ENCODE peak calls at places on chromosomes 11 and 22, in seven cellular contexts. M is WTC11, L is H1, F is GM12878, U is HEK293T, H is K562, Q is HepG2. Z is an unnamed sample.

GRCh38 chr11:38384568-38384967 is 1786.5 kb upstream of the RAG2 start:
- DNase-seq in M (no peak), L (no peak), F (no peak), U (no peak), H (no peak), Q (no peak), Z (no peak)

GRCh38 chr22:44406581-44407403 is 91.2 kb downstream of the RTL6 start:
- DNase-seq in M (no peak), L (peak), F (no peak), U (no peak), H (no peak), Q (no peak), Z (no peak)

GRCh38 chr11:70636659-70637058 is 238.3 kb downstream of the CTTN start:
- DNase-seq in M (no peak), L (no peak), F (no peak), U (no peak), H (no peak), Q (no peak), Z (no peak)

GRCh38 chr22:35335936-35336781 is 36.5 kb downstream of the TOM1 start:
- DNase-seq in M (no peak), L (no peak), F (no peak), U (no peak), H (no peak), Q (no peak), Z (no peak)

GRCh38 chr11:79973701-79974626 is 533.1 kb upstream of the TENM4 start:
- DNase-seq in M (no peak), L (peak), F (no peak), U (no peak), H (no peak), Q (no peak), Z (no peak)

GRCh38 chr11:61510980-61511373 is 2.4 kb downstream of the LRRC10B start:
- DNase-seq in M (no peak), L (no peak), F (no peak), U (no peak), H (no peak), Q (no peak), Z (no peak)

GRCh38 chr11:120539681-120540369 is 28.3 kb downstream of the GRIK4 start:
- DNase-seq in M (no peak), L (no peak), F (no peak), U (no peak), H (no peak), Q (no peak), Z (peak)

GRCh38 chr11:66130978-66131377 is 60.9 kb downstream of the PACS1 start:
- DNase-seq in M (no peak), L (no peak), F (no peak), U (no peak), H (no peak), Q (no peak), Z (no peak)

GRCh38 chr11:105862736-105863367 is 159.2 kb downstream of the MSANTD4 start:
- DNase-seq in M (no peak), L (no peak), F (no peak), U (peak), H (no peak), Q (peak), Z (peak)

GRCh38 chr22:42436402-42436801 is 4.2 kb upstream of the NFAM1 start:
- DNase-seq in M (no peak), L (no peak), F (no peak), U (no peak), H (no peak), Q (no peak), Z (no peak)

GRCh38 chr11:112962854-112963367 is 1.7 kb downstream of the NCAM1 start:
- DNase-seq in M (peak), L (no peak), F (no peak), U (peak), H (no peak), Q (no peak), Z (no peak)

GRCh38 chr11:64566042-64566914 is 24.7 kb upstream of the SLC22A12 start:
- DNase-seq in M (peak), L (no peak), F (no peak), U (peak), H (peak), Q (peak), Z (peak)

GRCh38 chr22:19719055-19719482 is 4.3 kb upstream of the GP1BB start:
- DNase-seq in M (no peak), L (no peak), F (no peak), U (no peak), H (peak), Q (no peak), Z (no peak)

GRCh38 chr22:44195189-44195871 is 14.6 kb downstream of the PARVG start:
- DNase-seq in M (no peak), L (no peak), F (no peak), U (no peak), H (no peak), Q (no peak), Z (no peak)

GRCh38 chr22:50705219-50705691 is 32.6 kb downstream of the SHANK3 start:
- DNase-seq in M (peak), L (peak), F (no peak), U (no peak), H (peak), Q (no peak), Z (no peak)

GRCh38 chr11:9047986-9048522 is 43.3 kb downstream of the SCUBE2 start:
- DNase-seq in M (no peak), L (no peak), F (no peak), U (no peak), H (no peak), Q (no peak), Z (no peak)

GRCh38 chr11:3808846-3809623 is 675 bp downstream of the PGAP2 start:
- DNase-seq in M (peak), L (no peak), F (peak), U (peak), H (peak), Q (peak), Z (peak)

GRCh38 chr11:120211522-120212258 is 858 bp downstream of the OAF start:
- DNase-seq in M (no peak), L (no peak), F (no peak), U (no peak), H (no peak), Q (no peak), Z (no peak)

GRCh38 chr11:93020248-93021088 is 51.0 kb downstream of the MTNR1B start:
- DNase-seq in M (no peak), L (no peak), F (no peak), U (no peak), H (no peak), Q (no peak), Z (no peak)

GRCh38 chr11:123195182-123196059 is at the start of gene CLMP:
- DNase-seq in M (peak), L (no peak), F (no peak), U (no peak), H (no peak), Q (no peak), Z (no peak)

GRCh38 chr22:44423556-44423955 is 74.5 kb downstream of the RTL6 start:
- DNase-seq in M (no peak), L (no peak), F (no peak), U (no peak), H (no peak), Q (no peak), Z (no peak)

GRCh38 chr11:128226106-128226716 is 361.1 kb downstream of the ETS1 start:
- DNase-seq in M (no peak), L (no peak), F (no peak), U (no peak), H (no peak), Q (no peak), Z (no peak)

GRCh38 chr11:124080319-124081001 is 34.8 kb upstream of the VWA5A start:
- DNase-seq in M (no peak), L (no peak), F (no peak), U (no peak), H (peak), Q (no peak), Z (no peak)

GRCh38 chr11:68120212-68121066 is 749 bp downstream of the CHKA start:
- DNase-seq in M (peak), L (no peak), F (peak), U (peak), H (peak), Q (peak), Z (no peak)

GRCh38 chr11:126467046-126467370 is 111.5 kb downstream of the ST3GAL4 start:
- DNase-seq in M (no peak), L (no peak), F (no peak), U (no peak), H (no peak), Q (no peak), Z (no peak)

GRCh38 chr11:126464796-126465195 is 109.3 kb downstream of the ST3GAL4 start:
- DNase-seq in M (no peak), L (no peak), F (no peak), U (no peak), H (no peak), Q (no peak), Z (no peak)

GRCh38 chr11:126467471-126467870 is 112.0 kb downstream of the ST3GAL4 start:
- DNase-seq in M (no peak), L (no peak), F (no peak), U (no peak), H (no peak), Q (no peak), Z (no peak)

GRCh38 chr11:126466288-126467045 is 111.0 kb downstream of the ST3GAL4 start:
- DNase-seq in M (no peak), L (no peak), F (no peak), U (no peak), H (no peak), Q (no peak), Z (no peak)

GRCh38 chr11:126465573-126466287 is 110.2 kb downstream of the ST3GAL4 start:
- DNase-seq in M (no peak), L (no peak), F (peak), U (no peak), H (no peak), Q (no peak), Z (no peak)
- TF ChIP-seq SP1 in M (no peak), L (no peak), F (no peak), U (no peak), H (no peak), Q (no peak), Z (no peak)

GRCh38 chr11:83185767-83186166 is 7.7 kb upstream of the ANKRD42 start:
- DNase-seq in M (no peak), L (no peak), F (no peak), U (no peak), H (no peak), Q (no peak), Z (no peak)
- TF ChIP-seq SP1 in M (no peak), L (no peak), F (no peak), U (no peak), H (no peak), Q (no peak), Z (no peak)

GRCh38 chr11:35151241-35151640 is 12.3 kb downstream of the CD44 start:
- DNase-seq in M (no peak), L (no peak), F (no peak), U (no peak), H (no peak), Q (no peak), Z (no peak)
- TF ChIP-seq SP1 in M (no peak), L (no peak), F (no peak), U (no peak), H (no peak), Q (no peak), Z (no peak)

GRCh38 chr11:613369-613968 is 2.3 kb downstream of the IRF7 start:
- DNase-seq in M (peak), L (peak), F (no peak), U (peak), H (peak), Q (no peak), Z (peak)
- TF ChIP-seq SP1 in M (no peak), L (peak), F (no peak), U (no peak), H (no peak), Q (no peak), Z (no peak)

GRCh38 chr11:87173185-87174039 is 135.7 kb downstream of the TMEM135 start:
- DNase-seq in M (no peak), L (no peak), F (no peak), U (peak), H (no peak), Q (peak), Z (peak)
- TF ChIP-seq SP1 in M (no peak), L (no peak), F (no peak), U (no peak), H (no peak), Q (no peak), Z (peak)

DNA sequence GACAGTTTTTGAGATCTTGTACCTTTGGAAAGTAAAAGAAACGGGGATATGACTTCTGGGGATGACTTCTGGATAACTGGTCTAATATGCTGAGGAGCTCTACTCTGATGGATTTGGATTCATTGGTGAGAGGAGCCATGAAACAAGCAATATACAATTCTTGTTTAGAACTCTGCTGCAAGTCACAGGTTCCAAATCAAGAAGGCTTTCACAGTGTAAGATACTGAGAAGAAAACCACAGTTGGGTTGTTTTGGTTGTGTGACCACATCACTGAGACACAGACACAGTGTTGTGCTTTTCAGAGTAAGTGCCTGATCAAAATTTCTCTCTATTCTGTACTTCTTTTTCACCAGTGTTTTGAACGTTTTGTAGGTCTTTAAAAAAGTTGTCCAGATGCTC is 13.1 kb upstream of the UCP2 start:
- DNase-seq in M (no peak), L (no peak), F (no peak), U (no peak), H (no peak), Q (no peak), Z (no peak)
- TF ChIP-seq SP1 in M (no peak), L (no peak), F (no peak), U (no peak), H (no peak), Q (no peak), Z (no peak)

DNA sequence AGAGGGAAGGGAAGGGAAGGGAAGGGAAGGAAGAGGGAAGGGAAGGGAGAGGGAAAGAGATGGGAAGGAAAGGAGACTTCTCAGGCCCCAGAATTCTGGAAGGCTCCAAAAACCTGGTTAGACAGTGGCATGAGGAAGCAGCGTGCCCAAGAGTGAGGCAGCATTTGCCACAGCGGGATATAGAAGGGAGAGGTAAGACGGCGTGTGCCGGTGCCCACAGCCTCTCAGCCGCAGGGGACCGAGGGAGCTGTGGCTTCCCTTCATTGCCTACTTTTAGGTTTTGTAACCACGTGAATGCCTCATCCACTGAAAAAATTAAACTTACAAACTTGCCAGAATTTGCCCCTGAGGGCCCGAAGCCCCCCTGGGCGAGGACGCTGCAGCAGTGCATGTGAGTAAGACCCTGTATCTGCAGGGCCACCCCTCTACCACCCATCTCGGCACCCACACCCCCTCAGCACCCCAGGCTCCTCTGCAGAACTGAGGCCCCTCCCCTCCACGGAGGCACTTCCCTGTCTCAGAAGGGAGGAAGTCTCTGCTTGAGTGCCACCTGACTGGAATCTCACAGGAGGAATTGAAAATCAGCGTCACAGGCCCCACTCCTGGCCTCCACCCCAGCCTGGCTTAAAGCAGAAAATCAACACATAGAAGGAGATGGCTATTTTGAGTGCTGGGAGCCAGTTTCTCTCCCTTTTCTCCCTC is 58.1 kb downstream of the LINC01488 start:
- DNase-seq in M (no peak), L (no peak), F (no peak), U (no peak), H (no peak), Q (no peak), Z (no peak)
- TF ChIP-seq SP1 in M (no peak), L (no peak), F (no peak), U (no peak), H (no peak), Q (no peak), Z (no peak)

DNA sequence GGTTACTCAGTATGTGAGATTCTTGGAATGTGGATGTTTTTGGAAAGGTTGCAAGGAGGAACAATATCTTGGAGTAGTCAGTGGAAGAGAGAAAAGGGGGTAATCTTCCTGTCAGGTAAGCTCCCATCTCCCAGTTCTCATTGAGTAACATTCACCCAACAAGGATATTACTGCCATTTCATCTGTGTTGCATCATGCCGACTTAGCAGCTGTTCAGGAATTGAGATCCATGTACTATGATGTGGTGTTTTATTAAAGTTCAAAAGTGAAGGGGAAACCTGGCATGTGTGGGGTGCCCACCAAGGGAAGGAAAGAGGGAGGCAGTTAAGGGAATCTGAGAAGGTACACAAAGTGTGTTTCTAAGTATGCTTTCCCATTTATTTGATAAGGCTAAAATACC is 58.4 kb upstream of the RASSF10 start:
- DNase-seq in M (no peak), L (no peak), F (no peak), U (no peak), H (no peak), Q (no peak), Z (no peak)
- TF ChIP-seq SP1 in M (no peak), L (no peak), F (no peak), U (no peak), H (no peak), Q (no peak), Z (no peak)

GRCh38 chr11:1342946-1343345 is 33.5 kb upstream of the TOLLIP start:
- DNase-seq in M (no peak), L (no peak), F (no peak), U (no peak), H (no peak), Q (no peak), Z (no peak)
- TF ChIP-seq SP1 in M (no peak), L (no peak), F (no peak), U (no peak), H (no peak), Q (no peak), Z (no peak)

DNA sequence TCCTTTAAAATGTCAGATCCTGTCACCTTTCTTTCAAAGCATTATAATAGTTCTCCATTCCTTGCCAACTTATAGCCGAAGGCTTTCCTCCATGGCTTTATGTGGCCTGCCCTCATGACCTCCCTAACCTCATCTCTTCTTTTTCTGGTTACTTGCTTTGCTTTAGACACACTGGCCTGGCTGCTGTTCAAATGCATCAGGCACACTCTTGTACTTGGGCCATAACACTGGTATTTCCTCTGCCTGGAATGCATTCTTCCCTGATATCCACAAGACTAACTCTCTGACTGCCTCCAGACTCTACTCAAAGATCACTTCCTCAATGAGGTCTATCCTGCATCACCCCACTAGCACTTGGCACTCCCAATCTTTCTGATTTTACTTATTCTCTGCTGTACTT is 710.3 kb downstream of the KCNA4 start:
- DNase-seq in M (no peak), L (no peak), F (no peak), U (no peak), H (no peak), Q (no peak), Z (no peak)
- TF ChIP-seq SP1 in M (no peak), L (no peak), F (no peak), U (no peak), H (no peak), Q (no peak), Z (no peak)